ENCODE peak calls at places on chromosomes 5 and 9, in eight cellular contexts. W, R, Q, I, F, X, B and T are unnamed samples.

GRCh38 chr9:91378695-91379127 is 17.0 kb upstream of the AUH start:
- DNase-seq in R (no peak), I (peak; percentile 66), X (no peak), F (no peak), Q (no peak), B (peak; percentile 73), W (no peak), T (no peak)

GRCh38 chr5:72355706-72356299 is 35.6 kb downstream of the PTCD2 start:
- DNase-seq in R (no peak), X (peak; percentile 61), B (peak; percentile 35), I (peak; percentile 38), Q (no peak), F (peak; percentile 38), W (no peak), T (no peak)

GRCh38 chr5:56496581-56497063 is 263.5 kb upstream of the ANKRD55 start:
- DNase-seq in I (no peak), F (no peak), X (no peak), B (no peak), R (no peak), Q (no peak), W (no peak), T (no peak)

GRCh38 chr5:179918742-179919486 is 11.2 kb upstream of the TBC1D9B start:
- DNase-seq in X (no peak), I (no peak), R (no peak), F (no peak), W (no peak), B (no peak), Q (no peak), T (no peak)

GRCh38 chr9:35649431-35650340 is 1.0 kb downstream of the SIT1 start:
- DNase-seq in I (peak; percentile 67), B (no peak), X (no peak), W (peak; percentile 80), Q (no peak), F (no peak), R (peak; percentile 49), T (peak; percentile 54)

GRCh38 chr5:116388564-116389258 is 185.9 kb downstream of the SEMA6A start:
- DNase-seq in F (no peak), I (no peak), Q (no peak), W (no peak), R (no peak), X (no peak), B (no peak), T (no peak)

GRCh38 chr5:137091473-137091872 is 407.7 kb downstream of the SPOCK1 start:
- DNase-seq in F (no peak), X (peak; percentile 15), R (no peak), Q (no peak), W (no peak), B (no peak), I (peak; percentile 8), T (no peak)

GRCh38 chr9:116387934-116388714 is 234.5 kb downstream of the PAPPA start:
- DNase-seq in B (no peak), I (no peak), W (no peak), F (no peak), Q (no peak), X (no peak), R (no peak), T (peak; percentile 24)

GRCh38 chr9:128704356-128704670 is 2.0 kb downstream of the PKN3 start:
- DNase-seq in X (no peak), W (no peak), B (no peak), R (no peak), Q (no peak), F (no peak), I (no peak), T (no peak)

GRCh38 chr5:10333154-10334006 is 20.1 kb upstream of the MARCHF6 start:
- DNase-seq in F (no peak), W (peak; percentile 79), Q (peak; percentile 67), B (no peak), X (peak; percentile 52), R (peak; percentile 26), I (no peak), T (no peak)

GRCh38 chr5:66897355-66897754 is 299.2 kb downstream of the CD180 start:
- DNase-seq in B (no peak), F (no peak), X (no peak), Q (no peak), I (no peak), R (no peak), W (peak; percentile 50), T (no peak)

GRCh38 chr5:170117736-170118135 is 12.0 kb downstream of the FOXI1 start:
- DNase-seq in X (no peak), F (no peak), R (no peak), B (no peak), W (no peak), Q (no peak), I (no peak), T (no peak)

GRCh38 chr5:160237571-160238093 is 8.3 kb downstream of the FABP6 start:
- DNase-seq in W (no peak), X (no peak), I (no peak), R (no peak), Q (no peak), F (no peak), B (no peak), T (no peak)

GRCh38 chr5:142605649-142606048 is 80.2 kb downstream of the FGF1 start:
- DNase-seq in Q (no peak), B (peak; percentile 50), X (no peak), W (no peak), R (no peak), F (no peak), I (no peak), T (no peak)

GRCh38 chr5:111511174-111512025 is 935 bp downstream of the STARD4 start:
- DNase-seq in B (peak; percentile 34), F (no peak), X (no peak), Q (no peak), W (no peak), I (peak; percentile 51), R (no peak), T (no peak)

GRCh38 chr9:128201441-128202369 is 1.5 kb upstream of the DNM1 start:
- DNase-seq in R (no peak), B (no peak), W (no peak), Q (no peak), X (no peak), F (no peak), I (peak; percentile 77), T (no peak)

GRCh38 chr5:174094857-174095606 is 49.5 kb downstream of the NSG2 start:
- DNase-seq in X (no peak), R (no peak), F (no peak), Q (no peak), B (no peak), I (no peak), W (no peak), T (peak; percentile 60)
- TF ChIP-seq CTCF in X (no peak), R (no peak), F (no peak), Q (no peak), B (no peak), I (no peak), W (no peak), T (no peak)

GRCh38 chr9:2047916-2048315 is 32.8 kb downstream of the SMARCA2 start:
- DNase-seq in W (no peak), X (no peak), R (no peak), F (no peak), Q (no peak), B (no peak), I (no peak), T (no peak)
- H3K4me3 ChIP-seq in W (no peak overlapping the region), X (no peak overlapping the region), R (no peak overlapping the region), F (peak overlapping the region; percentile 35), Q (no peak overlapping the region), B (no peak overlapping the region), I (no peak overlapping the region), T (no peak overlapping the region)

DNA sequence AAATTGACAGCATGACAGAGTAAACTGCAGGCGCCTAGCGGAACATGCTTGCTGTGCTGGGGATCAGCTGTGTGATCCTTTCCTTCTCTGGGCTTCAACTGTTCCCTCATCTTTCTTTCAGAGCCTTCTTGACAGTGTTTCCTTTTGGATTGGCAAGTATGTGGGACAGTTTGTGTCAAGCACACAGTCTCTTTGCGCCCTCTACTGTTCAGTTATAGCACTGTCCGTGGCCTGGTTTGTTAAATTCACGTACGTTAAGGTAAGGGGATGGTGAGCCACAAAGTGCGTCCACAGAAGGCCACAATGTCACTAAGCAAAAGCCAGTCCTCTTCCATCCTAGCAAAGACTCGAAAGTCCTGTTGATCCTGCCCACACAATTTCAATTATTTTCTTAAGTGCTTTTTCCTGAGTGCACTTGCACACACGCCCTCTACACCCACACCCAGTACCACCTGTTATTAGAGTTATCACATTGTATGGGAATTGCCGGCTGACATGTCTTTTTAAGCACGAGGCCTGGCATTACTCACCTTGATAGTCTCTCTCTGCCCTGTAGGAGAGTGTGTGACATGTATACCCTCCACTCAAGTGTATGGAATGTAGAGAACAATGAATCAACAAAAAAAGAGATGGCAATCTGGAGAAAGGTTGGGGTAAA is 22.5 kb upstream of the PTPN3 start:
- DNase-seq in I (peak; percentile 74), Q (peak; percentile 71), W (no peak), B (peak; percentile 76), F (peak; percentile 70), X (peak; percentile 87), R (no peak), T (peak; percentile 73)
- TF ChIP-seq CTCF in I (peak; percentile 99), Q (peak; percentile 95), W (peak; percentile 91), B (peak; percentile 94), F (peak; percentile 86), X (peak; percentile 83), R (peak; percentile 93), T (peak; percentile 93)

GRCh38 chr9:132672413-132672690 is 2.1 kb downstream of the GTF3C4 start:
- DNase-seq in R (no peak), F (no peak), W (no peak), B (no peak), Q (no peak), X (peak; percentile 80), I (peak; percentile 41), T (no peak)
- H3K4me3 ChIP-seq in R (no peak overlapping the region), F (peak overlapping the region; percentile 95), W (peak overlapping the region; percentile 30), B (peak overlapping the region; percentile 91), Q (peak overlapping the region; percentile 85), X (peak overlapping the region; percentile 91), I (peak overlapping the region; percentile 12), T (no peak overlapping the region)

GRCh38 chr5:147397616-147398015 is 112.3 kb downstream of the DPYSL3 start:
- DNase-seq in Q (no peak), F (no peak), I (no peak), R (no peak), B (no peak), W (no peak), X (no peak), T (no peak)
- TF ChIP-seq CTCF in Q (no peak), F (no peak), I (no peak), R (peak; percentile 45), B (peak; percentile 9), W (no peak), X (peak; percentile 19), T (no peak)